ENCODE peak calls at places on chromosomes 13 and 19, in seven cellular contexts. R is GM19239; I is neural crest cell; V is midbrain; Q is Jurkat, Clone E6-1; E is ELR; T is caudate nucleus. G is an unnamed sample.

GRCh38 chr13:98473792-98474153 is 103.1 kb downstream of the STK24 start:
- DNase-seq in V (no peak), R (no peak), E (no peak), I (no peak), T (no peak), Q (no peak), G (no peak)

GRCh38 chr13:31012285-31013024 is 80.0 kb downstream of the TEX26 start:
- DNase-seq in Q (no peak), V (no peak), E (peak), R (no peak), T (no peak), I (no peak), G (peak)

GRCh38 chr19:18353378-18354005 is 13.1 kb downstream of the PGPEP1 start:
- DNase-seq in R (no peak), I (no peak), E (no peak), V (no peak), Q (no peak), T (no peak), G (no peak)

GRCh38 chr19:53545271-53546065 is 7.5 kb downstream of the ZNF331 start:
- DNase-seq in R (no peak), T (no peak), Q (no peak), V (no peak), I (no peak), E (peak), G (peak)

GRCh38 chr13:21657538-21657937 is 13.3 kb upstream of the FGF9 start:
- DNase-seq in E (peak), R (no peak), T (no peak), Q (no peak), V (no peak), I (no peak), G (peak)

GRCh38 chr13:43407023-43407581 is 379.7 kb downstream of the ENOX1 start:
- DNase-seq in Q (no peak), E (no peak), T (no peak), I (no peak), V (no peak), R (no peak), G (no peak)

GRCh38 chr19:44845286-44845611 is 848 bp upstream of the NECTIN2 start:
- DNase-seq in V (no peak), R (no peak), T (no peak), Q (no peak), I (no peak), E (no peak), G (no peak)

GRCh38 chr13:86653009-86653408 is 853.8 kb upstream of the SLITRK6 start:
- DNase-seq in I (no peak), E (no peak), V (no peak), T (no peak), Q (no peak), R (no peak), G (no peak)

GRCh38 chr19:18167975-18168645 is 5.5 kb upstream of the IFI30 start:
- DNase-seq in I (peak), Q (no peak), R (peak), V (peak), T (no peak), E (peak), G (peak)

GRCh38 chr19:18744019-18744418 is 47.1 kb downstream of the COMP start:
- DNase-seq in R (no peak), E (no peak), Q (no peak), V (no peak), I (no peak), T (no peak), G (no peak)

GRCh38 chr13:75353786-75354193 is 128.2 kb downstream of the TBC1D4 start:
- DNase-seq in V (no peak), R (no peak), Q (no peak), I (no peak), T (no peak), E (no peak), G (no peak)

GRCh38 chr19:49638360-49638759 is 1.6 kb downstream of the RRAS start:
- DNase-seq in E (peak), T (no peak), I (no peak), R (no peak), Q (no peak), V (no peak), G (no peak)

GRCh38 chr19:45468159-45468651 is 409 bp downstream of the FOSB start:
- DNase-seq in E (peak), I (peak), Q (no peak), V (no peak), R (no peak), T (no peak), G (no peak)

GRCh38 chr13:39311619-39312018 is 273.4 kb downstream of the NHLRC3 start:
- DNase-seq in E (no peak), V (no peak), T (no peak), I (no peak), Q (no peak), R (no peak), G (peak)

GRCh38 chr13:84127597-84128128 is 245.4 kb upstream of the SLITRK1 start:
- DNase-seq in T (no peak), V (no peak), R (no peak), Q (no peak), E (no peak), I (no peak), G (no peak)

GRCh38 chr13:109729031-109729870 is 57.1 kb downstream of the IRS2 start:
- DNase-seq in T (no peak), V (no peak), Q (no peak), R (no peak), E (peak), I (no peak), G (no peak)

GRCh38 chr13:32409561-32410440 is 18.1 kb downstream of the N4BP2L1 start:
- DNase-seq in V (peak), Q (no peak), I (no peak), E (peak), R (no peak), T (no peak), G (no peak)

GRCh38 chr13:79401259-79402071 is 4.6 kb downstream of the RBM26 start:
- DNase-seq in I (no peak), V (no peak), R (no peak), T (no peak), Q (no peak), E (no peak), G (no peak)

GRCh38 chr13:36432106-36432544 is at the start of gene CCNA1:
- DNase-seq in Q (no peak), E (peak), T (peak), V (no peak), I (peak), R (peak), G (peak)

GRCh38 chr19:47644743-47645499 is 36.0 kb downstream of the BICRA start:
- DNase-seq in V (no peak), Q (no peak), E (no peak), I (no peak), T (no peak), R (no peak), G (no peak)

GRCh38 chr13:44364601-44365000 is 9.0 kb upstream of the SERP2 start:
- DNase-seq in I (no peak), E (peak), Q (no peak), V (no peak), R (no peak), T (no peak), G (peak)

GRCh38 chr19:57280913-57281425 is 684 bp downstream of the ZNF460 start:
- DNase-seq in V (no peak), Q (peak), I (no peak), E (peak), R (no peak), T (no peak), G (peak)

GRCh38 chr13:48078251-48078656 is 16.6 kb downstream of the MED4 start:
- DNase-seq in E (peak), R (peak), I (no peak), V (no peak), Q (peak), T (no peak), G (peak)

GRCh38 chr19:39293394-39293793 is 2.8 kb upstream of the IFNL1 start:
- DNase-seq in V (no peak), R (no peak), Q (no peak), I (no peak), T (no peak), E (no peak), G (no peak)

GRCh38 chr13:43132911-43133310 is 109.5 kb downstream of the DNAJC15 start:
- DNase-seq in E (no peak), V (no peak), Q (no peak), T (no peak), R (no peak), I (no peak), G (no peak)

GRCh38 chr13:44969858-44970484 is 19.3 kb downstream of the NUFIP1 start:
- DNase-seq in E (peak), Q (no peak), I (no peak), V (peak), T (no peak), R (no peak), G (peak)

GRCh38 chr19:5624154-5624663 is 1.3 kb downstream of the SAFB start:
- DNase-seq in I (no peak), V (peak), E (peak), Q (no peak), R (no peak), T (no peak), G (no peak)

GRCh38 chr19:524062-524674 is 7.4 kb upstream of the CDC34 start:
- DNase-seq in T (no peak), Q (no peak), I (no peak), R (no peak), V (no peak), E (no peak), G (peak)

GRCh38 chr19:16096281-16096855 is 15.3 kb upstream of the RAB8A start:
- DNase-seq in R (no peak), E (no peak), V (no peak), T (no peak), I (no peak), Q (no peak), G (no peak)

GRCh38 chr19:12969292-12969988 is at the start of gene DAND5:
- DNase-seq in I (no peak), T (no peak), Q (no peak), R (no peak), V (peak), E (no peak), G (no peak)

GRCh38 chr19:3970808-3971598 is at the start of gene DAPK3:
- DNase-seq in V (peak), E (peak), I (peak), T (peak), Q (peak), R (peak), G (peak)

GRCh38 chr13:94305463-94305862 is 174.0 kb downstream of the DCT start:
- DNase-seq in I (no peak), V (no peak), R (no peak), T (no peak), Q (no peak), E (peak), G (peak)

GRCh38 chr19:52665529-52665928 is 27.4 kb upstream of the ZNF83 start:
- DNase-seq in T (no peak), E (peak), R (no peak), I (no peak), Q (no peak), V (no peak), G (peak)

GRCh38 chr19:38304866-38305429 is 897 bp downstream of the C19orf33 start:
- DNase-seq in E (no peak), V (no peak), I (no peak), Q (no peak), R (no peak), T (no peak), G (peak)

GRCh38 chr19:43774103-43774939 is 6.5 kb downstream of the KCNN4 start:
- DNase-seq in I (peak), V (peak), T (peak), E (peak), R (no peak), Q (no peak), G (no peak)

GRCh38 chr13:98324105-98324504 is 147.0 kb upstream of the RNF113B start:
- DNase-seq in E (no peak), R (no peak), T (no peak), Q (no peak), V (no peak), I (no peak), G (no peak)

GRCh38 chr19:4962085-4962619 is 6.8 kb upstream of the KDM4B start:
- DNase-seq in V (no peak), Q (no peak), E (no peak), T (no peak), R (no peak), I (no peak), G (no peak)

G was measured in A172.